ENCODE peak calls at places on chromosomes 5 and 9, in eight cellular contexts. E, W, V, M, S, G, A and Y are unnamed samples.

GRCh38 chr9:38112010-38112409 is 43.0 kb upstream of the SHB start:
- DNase-seq in V (peak), M (no peak), E (no peak), A (no peak), S (no peak), W (no peak), G (peak), Y (no peak)

GRCh38 chr9:113221800-113222481 is 597 bp downstream of the SLC31A1 start:
- DNase-seq in V (no peak), S (no peak), G (no peak), M (no peak), W (no peak), A (no peak), E (no peak), Y (no peak)

GRCh38 chr5:135880278-135880677 is 15.4 kb downstream of the IL9 start:
- DNase-seq in E (peak), S (no peak), V (peak), W (no peak), M (no peak), G (no peak), A (no peak), Y (no peak)

GRCh38 chr9:121883281-121884056 is 209.6 kb downstream of the TTLL11 start:
- DNase-seq in A (no peak), W (no peak), S (no peak), M (no peak), V (peak), G (peak), E (no peak), Y (no peak)

GRCh38 chr5:77101298-77101697 is 14.2 kb upstream of the ZBED3 start:
- DNase-seq in G (peak), S (no peak), E (no peak), W (no peak), V (peak), A (no peak), M (no peak), Y (no peak)

GRCh38 chr5:5289537-5289936 is 132.9 kb upstream of the ICE1 start:
- DNase-seq in V (no peak), A (no peak), M (no peak), W (no peak), E (no peak), S (no peak), G (no peak), Y (no peak)

GRCh38 chr5:165508286-165508685 is 2002.9 kb downstream of the MAT2B start:
- DNase-seq in E (no peak), G (no peak), A (no peak), W (no peak), S (no peak), M (no peak), V (no peak), Y (no peak)

GRCh38 chr9:93582115-93582514 is 5.7 kb downstream of the PHF2 start:
- DNase-seq in A (no peak), G (no peak), S (no peak), V (no peak), W (no peak), M (no peak), E (no peak), Y (no peak)

GRCh38 chr9:115213777-115214428 is 95.9 kb upstream of the TNC start:
- DNase-seq in S (no peak), V (peak), E (no peak), W (no peak), A (no peak), M (no peak), G (peak), Y (no peak)

GRCh38 chr5:172009536-172010270 is 3.3 kb upstream of the FBXW11 start:
- DNase-seq in S (no peak), M (no peak), V (no peak), A (no peak), E (no peak), G (peak), W (no peak), Y (no peak)

GRCh38 chr9:108278341-108278740 is 577.4 kb downstream of the ACTL7B start:
- DNase-seq in G (no peak), A (no peak), W (no peak), E (no peak), S (no peak), V (no peak), M (no peak), Y (no peak)

GRCh38 chr5:80960531-80961375 is 590 bp downstream of the RASGRF2 start:
- DNase-seq in A (peak), E (peak), M (no peak), S (peak), G (peak), V (no peak), W (no peak), Y (no peak)

GRCh38 chr9:89448381-89448780 is 49.5 kb downstream of the SEMA4D start:
- DNase-seq in M (peak), G (no peak), S (peak), E (peak), W (no peak), A (peak), V (no peak), Y (no peak)